ENCODE peak calls at places on chromosomes 11 and 22, in ten cellular contexts. One of them, this sample, is unnamed.

GRCh38 chr22:43399338-43399979 is 12.4 kb upstream of the MPPED1 start:
- DNase-seq in fibroblast of lung: no peak
- DNase-seq in GM12865: no peak
- DNase-seq in IMR-90: no peak
- DNase-seq in fibroblast of the aortic adventitia: no peak
- DNase-seq in endodermal cell: no peak
- DNase-seq in AG10803: no peak
- DNase-seq in ascending aorta: no peak
- DNase-seq in hepatocyte: no peak
- DNase-seq in psoas muscle: no peak
- DNase-seq in this sample: no peak

GRCh38 chr11:2471048-2471803 is 26.4 kb downstream of the KCNQ1 start:
- DNase-seq in fibroblast of lung: no peak
- DNase-seq in GM12865: no peak
- DNase-seq in IMR-90: no peak
- DNase-seq in fibroblast of the aortic adventitia: no peak
- DNase-seq in endodermal cell: peak; percentile 27
- DNase-seq in AG10803: no peak
- DNase-seq in ascending aorta: no peak
- DNase-seq in hepatocyte: no peak
- DNase-seq in psoas muscle: no peak
- DNase-seq in this sample: no peak

GRCh38 chr11:61513143-61513740 is 4.7 kb downstream of the LRRC10B start:
- DNase-seq in fibroblast of lung: no peak
- DNase-seq in GM12865: no peak
- DNase-seq in IMR-90: no peak
- DNase-seq in fibroblast of the aortic adventitia: no peak
- DNase-seq in endodermal cell: no peak
- DNase-seq in AG10803: no peak
- DNase-seq in ascending aorta: no peak
- DNase-seq in hepatocyte: peak; percentile 54
- DNase-seq in psoas muscle: no peak
- DNase-seq in this sample: no peak

GRCh38 chr11:13344818-13345217 is 67.2 kb downstream of the BMAL1 start:
- DNase-seq in fibroblast of lung: no peak
- DNase-seq in GM12865: no peak
- DNase-seq in IMR-90: no peak
- DNase-seq in fibroblast of the aortic adventitia: no peak
- DNase-seq in endodermal cell: peak; percentile 80
- DNase-seq in AG10803: no peak
- DNase-seq in ascending aorta: no peak
- DNase-seq in hepatocyte: no peak
- DNase-seq in psoas muscle: no peak
- DNase-seq in this sample: no peak

GRCh38 chr11:2178906-2179494 is 7.4 kb upstream of the TH start:
- DNase-seq in fibroblast of lung: peak; percentile 88
- DNase-seq in GM12865: no peak
- DNase-seq in IMR-90: peak; percentile 37
- DNase-seq in fibroblast of the aortic adventitia: no peak
- DNase-seq in endodermal cell: no peak
- DNase-seq in AG10803: peak; percentile 52
- DNase-seq in ascending aorta: no peak
- DNase-seq in hepatocyte: peak; percentile 81
- DNase-seq in psoas muscle: no peak
- DNase-seq in this sample: no peak

GRCh38 chr11:122981388-122982264 is at the start of gene BSX:
- DNase-seq in fibroblast of lung: peak; percentile 47
- DNase-seq in GM12865: peak; percentile 35
- DNase-seq in IMR-90: peak; percentile 17
- DNase-seq in fibroblast of the aortic adventitia: peak; percentile 26
- DNase-seq in endodermal cell: peak; percentile 98
- DNase-seq in AG10803: peak; percentile 25
- DNase-seq in ascending aorta: no peak
- DNase-seq in hepatocyte: peak; percentile 77
- DNase-seq in psoas muscle: peak; percentile 47
- DNase-seq in this sample: peak; percentile 71

GRCh38 chr11:19880088-19880345 is 167.4 kb downstream of the NAV2 start:
- DNase-seq in fibroblast of lung: no peak
- DNase-seq in GM12865: no peak
- DNase-seq in IMR-90: no peak
- DNase-seq in fibroblast of the aortic adventitia: no peak
- DNase-seq in endodermal cell: no peak
- DNase-seq in AG10803: no peak
- DNase-seq in ascending aorta: no peak
- DNase-seq in hepatocyte: no peak
- DNase-seq in psoas muscle: no peak
- DNase-seq in this sample: no peak

GRCh38 chr11:102518296-102519094 is 12.1 kb downstream of the MMP7 start:
- DNase-seq in fibroblast of lung: peak; percentile 36
- DNase-seq in GM12865: peak; percentile 16
- DNase-seq in IMR-90: no peak
- DNase-seq in fibroblast of the aortic adventitia: peak; percentile 12
- DNase-seq in endodermal cell: no peak
- DNase-seq in AG10803: peak; percentile 38
- DNase-seq in ascending aorta: no peak
- DNase-seq in hepatocyte: no peak
- DNase-seq in psoas muscle: no peak
- DNase-seq in this sample: no peak

GRCh38 chr11:104968856-104969776 is 742 bp upstream of the CASP4 start:
- DNase-seq in fibroblast of lung: peak; percentile 4
- DNase-seq in GM12865: no peak
- DNase-seq in IMR-90: peak; percentile 34
- DNase-seq in fibroblast of the aortic adventitia: peak; percentile 59
- DNase-seq in endodermal cell: peak; percentile 76
- DNase-seq in AG10803: peak; percentile 48
- DNase-seq in ascending aorta: no peak
- DNase-seq in hepatocyte: peak; percentile 11
- DNase-seq in psoas muscle: peak; percentile 40
- DNase-seq in this sample: peak; percentile 1

GRCh38 chr11:2213384-2213842 is 41.8 kb upstream of the TH start:
- DNase-seq in fibroblast of lung: no peak
- DNase-seq in GM12865: no peak
- DNase-seq in IMR-90: no peak
- DNase-seq in fibroblast of the aortic adventitia: no peak
- DNase-seq in endodermal cell: peak; percentile 71
- DNase-seq in AG10803: no peak
- DNase-seq in ascending aorta: no peak
- DNase-seq in hepatocyte: no peak
- DNase-seq in psoas muscle: peak; percentile 15
- DNase-seq in this sample: no peak

GRCh38 chr11:130451261-130452019 is 3.0 kb downstream of the ADAMTS15 start:
- DNase-seq in fibroblast of lung: peak; percentile 73
- DNase-seq in GM12865: no peak
- DNase-seq in IMR-90: peak; percentile 74
- DNase-seq in fibroblast of the aortic adventitia: peak; percentile 86
- DNase-seq in endodermal cell: no peak
- DNase-seq in AG10803: no peak
- DNase-seq in ascending aorta: no peak
- DNase-seq in hepatocyte: no peak
- DNase-seq in psoas muscle: no peak
- DNase-seq in this sample: no peak

DNA sequence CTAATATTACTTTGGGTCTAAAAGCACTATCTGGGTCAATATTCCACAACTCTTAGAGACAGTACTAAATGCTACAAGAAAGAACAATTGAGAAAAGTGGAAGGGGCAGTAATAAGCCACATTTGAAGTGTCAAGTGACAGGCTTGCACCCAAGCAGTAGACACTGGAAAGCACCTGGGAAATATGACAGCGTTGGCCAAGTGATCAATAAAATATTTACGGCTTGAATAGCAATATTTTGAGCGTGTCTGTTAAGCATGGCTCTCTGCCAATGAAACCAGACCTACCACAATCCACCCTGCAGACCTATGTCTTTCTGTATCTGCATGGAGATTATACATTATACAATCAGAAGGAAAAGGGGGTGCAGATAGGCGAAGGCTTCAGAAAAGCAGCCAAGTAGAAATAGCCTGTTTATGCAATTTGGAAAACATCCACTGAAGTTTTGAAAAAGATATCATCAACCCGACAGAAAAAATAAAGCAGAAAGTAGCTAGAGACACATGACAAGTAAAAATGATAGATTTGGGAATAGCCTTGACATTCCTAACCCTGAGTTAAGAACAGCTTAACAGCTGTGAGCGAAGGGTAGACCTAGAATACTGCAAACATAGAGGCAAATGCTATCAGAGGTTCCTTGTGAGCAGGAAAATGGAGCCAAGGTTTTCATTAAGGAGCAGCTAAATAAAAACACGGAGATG is 71.4 kb downstream of the ETS1 start:
- DNase-seq in fibroblast of lung: no peak
- DNase-seq in GM12865: no peak
- DNase-seq in IMR-90: no peak
- DNase-seq in fibroblast of the aortic adventitia: no peak
- DNase-seq in endodermal cell: no peak
- DNase-seq in AG10803: no peak
- DNase-seq in ascending aorta: no peak
- DNase-seq in hepatocyte: no peak
- DNase-seq in psoas muscle: no peak
- DNase-seq in this sample: no peak
- H3K4me3 ChIP-seq in fibroblast of lung: peak overlapping the region; percentile 22
- H3K4me3 ChIP-seq in GM12865: peak overlapping the region; percentile 93
- H3K4me3 ChIP-seq in IMR-90: no peak overlapping the region
- H3K4me3 ChIP-seq in fibroblast of the aortic adventitia: no peak overlapping the region
- H3K4me3 ChIP-seq in endodermal cell: no peak overlapping the region
- H3K4me3 ChIP-seq in AG10803: peak overlapping the region; percentile 8
- H3K4me3 ChIP-seq in ascending aorta: peak overlapping the region; percentile 84
- H3K4me3 ChIP-seq in hepatocyte: no peak overlapping the region
- H3K4me3 ChIP-seq in psoas muscle: peak overlapping the region; percentile 88
- H3K4me3 ChIP-seq in this sample: no peak overlapping the region

DNA sequence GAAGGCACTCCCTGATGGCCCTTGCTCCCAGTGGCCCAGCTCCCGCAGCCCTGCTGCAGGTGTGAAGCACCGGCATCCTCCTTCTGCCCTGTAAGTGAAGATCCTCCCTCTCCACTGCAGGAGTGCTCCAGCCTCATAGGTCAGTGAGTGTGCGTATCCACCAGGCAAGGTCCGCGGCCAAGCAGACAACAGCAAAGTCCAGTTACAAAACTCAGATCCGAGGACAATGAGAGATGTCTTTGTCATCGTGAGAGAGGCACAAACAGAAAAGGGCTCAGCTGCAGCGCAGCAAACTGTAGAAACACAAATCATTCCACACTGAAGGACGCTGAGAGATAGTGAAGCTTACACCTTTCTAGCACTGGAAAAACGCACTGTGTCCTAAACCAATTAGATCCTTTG is 46.1 kb downstream of the MYH9 start:
- DNase-seq in fibroblast of lung: no peak
- DNase-seq in GM12865: no peak
- DNase-seq in IMR-90: no peak
- DNase-seq in fibroblast of the aortic adventitia: no peak
- DNase-seq in endodermal cell: no peak
- DNase-seq in AG10803: no peak
- DNase-seq in ascending aorta: no peak
- DNase-seq in hepatocyte: no peak
- DNase-seq in psoas muscle: no peak
- DNase-seq in this sample: no peak
- TF ChIP-seq CTCF in fibroblast of lung: no peak
- TF ChIP-seq CTCF in GM12865: no peak
- TF ChIP-seq CTCF in IMR-90: no peak
- TF ChIP-seq CTCF in fibroblast of the aortic adventitia: no peak
- TF ChIP-seq CTCF in endodermal cell: no peak
- TF ChIP-seq CTCF in AG10803: no peak
- TF ChIP-seq CTCF in ascending aorta: no peak
- TF ChIP-seq CTCF in hepatocyte: no peak
- TF ChIP-seq CTCF in psoas muscle: no peak
- TF ChIP-seq CTCF in this sample: no peak

GRCh38 chr22:39039306-39040126 is 1.1 kb upstream of the APOBEC3F start:
- DNase-seq in fibroblast of lung: no peak
- DNase-seq in GM12865: no peak
- DNase-seq in IMR-90: no peak
- DNase-seq in fibroblast of the aortic adventitia: no peak
- DNase-seq in endodermal cell: peak; percentile 62
- DNase-seq in AG10803: no peak
- DNase-seq in ascending aorta: no peak
- DNase-seq in hepatocyte: no peak
- DNase-seq in psoas muscle: no peak
- DNase-seq in this sample: no peak
- H3K4me3 ChIP-seq in fibroblast of lung: no peak overlapping the region
- H3K4me3 ChIP-seq in GM12865: peak overlapping the region; percentile 99
- H3K4me3 ChIP-seq in IMR-90: no peak overlapping the region
- H3K4me3 ChIP-seq in fibroblast of the aortic adventitia: no peak overlapping the region
- H3K4me3 ChIP-seq in endodermal cell: peak overlapping the region; percentile 64
- H3K4me3 ChIP-seq in AG10803: no peak overlapping the region
- H3K4me3 ChIP-seq in ascending aorta: no peak overlapping the region
- H3K4me3 ChIP-seq in hepatocyte: no peak overlapping the region
- H3K4me3 ChIP-seq in psoas muscle: no peak overlapping the region
- H3K4me3 ChIP-seq in this sample: no peak overlapping the region

DNA sequence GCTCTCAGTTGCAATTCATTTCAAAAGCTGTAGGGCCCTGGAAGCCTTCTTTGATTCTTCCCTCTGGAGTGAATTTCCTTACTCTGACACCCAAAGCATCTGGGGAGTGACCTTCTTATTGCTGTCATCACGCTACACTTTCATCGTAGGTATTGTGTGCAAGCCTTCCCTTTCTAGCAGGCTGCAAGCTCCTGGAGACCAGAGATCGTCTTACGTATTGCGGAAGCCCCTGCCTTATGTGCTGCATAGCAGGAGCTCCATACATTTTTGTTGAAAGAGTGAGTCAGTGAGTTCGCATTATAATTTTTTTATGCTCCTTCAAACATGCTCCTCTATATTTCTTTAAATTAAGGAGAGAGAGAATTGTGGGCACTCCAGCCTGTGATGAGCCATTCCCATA is 21.2 kb upstream of the TMEM218 start:
- DNase-seq in fibroblast of lung: no peak
- DNase-seq in GM12865: no peak
- DNase-seq in IMR-90: peak; percentile 80
- DNase-seq in fibroblast of the aortic adventitia: no peak
- DNase-seq in endodermal cell: no peak
- DNase-seq in AG10803: no peak
- DNase-seq in ascending aorta: no peak
- DNase-seq in hepatocyte: no peak
- DNase-seq in psoas muscle: no peak
- DNase-seq in this sample: no peak
- TF ChIP-seq CTCF in fibroblast of lung: no peak
- TF ChIP-seq CTCF in GM12865: no peak
- TF ChIP-seq CTCF in IMR-90: no peak
- TF ChIP-seq CTCF in fibroblast of the aortic adventitia: no peak
- TF ChIP-seq CTCF in endodermal cell: no peak
- TF ChIP-seq CTCF in AG10803: no peak
- TF ChIP-seq CTCF in ascending aorta: no peak
- TF ChIP-seq CTCF in hepatocyte: no peak
- TF ChIP-seq CTCF in psoas muscle: no peak
- TF ChIP-seq CTCF in this sample: no peak

GRCh38 chr11:62922653-62923371 is 1.6 kb upstream of the CHRM1 start:
- DNase-seq in fibroblast of lung: no peak
- DNase-seq in GM12865: peak; percentile 41
- DNase-seq in IMR-90: no peak
- DNase-seq in fibroblast of the aortic adventitia: no peak
- DNase-seq in endodermal cell: peak; percentile 87
- DNase-seq in AG10803: no peak
- DNase-seq in ascending aorta: no peak
- DNase-seq in hepatocyte: no peak
- DNase-seq in psoas muscle: no peak
- DNase-seq in this sample: no peak
- H3K4me3 ChIP-seq in fibroblast of lung: no peak overlapping the region
- H3K4me3 ChIP-seq in GM12865: no peak overlapping the region
- H3K4me3 ChIP-seq in IMR-90: no peak overlapping the region
- H3K4me3 ChIP-seq in fibroblast of the aortic adventitia: no peak overlapping the region
- H3K4me3 ChIP-seq in endodermal cell: no peak overlapping the region
- H3K4me3 ChIP-seq in AG10803: no peak overlapping the region
- H3K4me3 ChIP-seq in ascending aorta: peak overlapping the region; percentile 51
- H3K4me3 ChIP-seq in hepatocyte: no peak overlapping the region
- H3K4me3 ChIP-seq in psoas muscle: no peak overlapping the region
- H3K4me3 ChIP-seq in this sample: no peak overlapping the region

This sample was measured in thyroid gland.